ENCODE peak calls at places on chromosomes 1 and 21, in eight cellular contexts. One of them, this sample, is unnamed.
A peak's percentile ranks its signal among the peaks of the same experiment; 100 is the strongest.

GRCh38 chr1:64623750-64624445 is 121.0 kb upstream of the RAVER2 start:
- DNase-seq in NCI-H446: peak; percentile 25
- DNase-seq in epithelial cell of proximal tubule: peak; percentile 33
- DNase-seq in uterus: no peak
- DNase-seq in cerebellar cortex: no peak
- DNase-seq in AML-193: no peak
- DNase-seq in KG1: no peak
- DNase-seq in AG20443: peak; percentile 16
- DNase-seq in this sample: no peak

GRCh38 chr1:237938553-237938952 is 47.8 kb upstream of the ZP4 start:
- DNase-seq in uterus: no peak
- DNase-seq in AG20443: no peak
- DNase-seq in cerebellar cortex: no peak
- DNase-seq in AML-193: no peak
- DNase-seq in NCI-H446: no peak
- DNase-seq in epithelial cell of proximal tubule: no peak
- DNase-seq in KG1: no peak
- DNase-seq in this sample: no peak

GRCh38 chr1:184210048-184210447 is 158.5 kb downstream of the TSEN15 start:
- DNase-seq in KG1: no peak
- DNase-seq in AML-193: no peak
- DNase-seq in AG20443: peak; percentile 58
- DNase-seq in cerebellar cortex: peak; percentile 79
- DNase-seq in epithelial cell of proximal tubule: peak; percentile 97
- DNase-seq in NCI-H446: peak; percentile 72
- DNase-seq in uterus: peak; percentile 26
- DNase-seq in this sample: peak; percentile 82

GRCh38 chr1:152658649-152659048 is 4.5 kb upstream of the LCE2D start:
- DNase-seq in AML-193: no peak
- DNase-seq in uterus: no peak
- DNase-seq in AG20443: no peak
- DNase-seq in cerebellar cortex: no peak
- DNase-seq in NCI-H446: no peak
- DNase-seq in epithelial cell of proximal tubule: no peak
- DNase-seq in KG1: no peak
- DNase-seq in this sample: no peak

GRCh38 chr1:108532730-108533129 is 27.2 kb upstream of the EEIG2 start:
- DNase-seq in cerebellar cortex: no peak
- DNase-seq in uterus: no peak
- DNase-seq in KG1: no peak
- DNase-seq in epithelial cell of proximal tubule: no peak
- DNase-seq in AML-193: no peak
- DNase-seq in AG20443: no peak
- DNase-seq in NCI-H446: no peak
- DNase-seq in this sample: no peak

GRCh38 chr1:233673146-233673946 is 59.4 kb downstream of the KCNK1 start:
- DNase-seq in AG20443: no peak
- DNase-seq in NCI-H446: no peak
- DNase-seq in epithelial cell of proximal tubule: peak; percentile 52
- DNase-seq in AML-193: no peak
- DNase-seq in KG1: no peak
- DNase-seq in cerebellar cortex: peak; percentile 12
- DNase-seq in uterus: no peak
- DNase-seq in this sample: peak; percentile 39

GRCh38 chr1:209879539-209879938 is 51.8 kb downstream of the UTP25 start:
- DNase-seq in cerebellar cortex: peak; percentile 97
- DNase-seq in AG20443: peak; percentile 27
- DNase-seq in uterus: no peak
- DNase-seq in AML-193: no peak
- DNase-seq in KG1: no peak
- DNase-seq in epithelial cell of proximal tubule: no peak
- DNase-seq in NCI-H446: peak; percentile 80
- DNase-seq in this sample: peak; percentile 93

GRCh38 chr1:37561794-37562132 is 5.0 kb downstream of the DNALI1 start:
- DNase-seq in cerebellar cortex: no peak
- DNase-seq in AML-193: no peak
- DNase-seq in uterus: peak; percentile 46
- DNase-seq in KG1: no peak
- DNase-seq in AG20443: peak; percentile 61
- DNase-seq in epithelial cell of proximal tubule: no peak
- DNase-seq in NCI-H446: peak; percentile 37
- DNase-seq in this sample: no peak

GRCh38 chr1:159009704-159010361 is at the start of gene IFI16:
- DNase-seq in KG1: peak; percentile 77
- DNase-seq in cerebellar cortex: peak; percentile 4
- DNase-seq in epithelial cell of proximal tubule: peak; percentile 59
- DNase-seq in NCI-H446: no peak
- DNase-seq in uterus: peak; percentile 78
- DNase-seq in AG20443: peak; percentile 88
- DNase-seq in AML-193: peak; percentile 80
- DNase-seq in this sample: peak; percentile 5

GRCh38 chr1:180484490-180484889 is 17.9 kb downstream of the ACBD6 start:
- DNase-seq in NCI-H446: no peak
- DNase-seq in KG1: no peak
- DNase-seq in cerebellar cortex: no peak
- DNase-seq in uterus: no peak
- DNase-seq in epithelial cell of proximal tubule: no peak
- DNase-seq in AML-193: no peak
- DNase-seq in AG20443: no peak
- DNase-seq in this sample: no peak

GRCh38 chr1:239816090-239816812 is 275.4 kb upstream of the FMN2 start:
- DNase-seq in uterus: peak; percentile 78
- DNase-seq in KG1: no peak
- DNase-seq in AML-193: peak; percentile 11
- DNase-seq in epithelial cell of proximal tubule: peak; percentile 59
- DNase-seq in cerebellar cortex: no peak
- DNase-seq in NCI-H446: peak; percentile 8
- DNase-seq in AG20443: peak; percentile 53
- DNase-seq in this sample: no peak

GRCh38 chr1:52669696-52670095 is 28.5 kb downstream of the COA7 start:
- DNase-seq in AML-193: no peak
- DNase-seq in uterus: no peak
- DNase-seq in cerebellar cortex: no peak
- DNase-seq in AG20443: peak; percentile 88
- DNase-seq in epithelial cell of proximal tubule: no peak
- DNase-seq in KG1: no peak
- DNase-seq in NCI-H446: no peak
- DNase-seq in this sample: no peak

GRCh38 chr1:100538935-100539835 is 1.2 kb downstream of the GPR88 start:
- DNase-seq in AML-193: no peak
- DNase-seq in epithelial cell of proximal tubule: no peak
- DNase-seq in cerebellar cortex: no peak
- DNase-seq in NCI-H446: no peak
- DNase-seq in KG1: no peak
- DNase-seq in uterus: no peak
- DNase-seq in AG20443: peak; percentile 49
- DNase-seq in this sample: no peak

GRCh38 chr1:55868026-55868425 is 652.9 kb upstream of the USP24 start:
- DNase-seq in AG20443: peak; percentile 17
- DNase-seq in epithelial cell of proximal tubule: no peak
- DNase-seq in cerebellar cortex: peak; percentile 11
- DNase-seq in NCI-H446: peak; percentile 53
- DNase-seq in uterus: no peak
- DNase-seq in KG1: no peak
- DNase-seq in AML-193: no peak
- DNase-seq in this sample: peak; percentile 28

GRCh38 chr21:30227128-30227527 is 11.2 kb upstream of the CLDN8 start:
- DNase-seq in AML-193: no peak
- DNase-seq in epithelial cell of proximal tubule: no peak
- DNase-seq in uterus: no peak
- DNase-seq in KG1: no peak
- DNase-seq in NCI-H446: no peak
- DNase-seq in AG20443: no peak
- DNase-seq in cerebellar cortex: no peak
- DNase-seq in this sample: no peak

GRCh38 chr1:3774503-3775247 is 2.1 kb downstream of the SMIM1 start:
- DNase-seq in cerebellar cortex: no peak
- DNase-seq in AML-193: no peak
- DNase-seq in AG20443: peak; percentile 75
- DNase-seq in uterus: no peak
- DNase-seq in epithelial cell of proximal tubule: no peak
- DNase-seq in NCI-H446: no peak
- DNase-seq in KG1: no peak
- DNase-seq in this sample: no peak

GRCh38 chr1:30540611-30541192 is 182.7 kb downstream of the MATN1 start:
- DNase-seq in KG1: no peak
- DNase-seq in AML-193: no peak
- DNase-seq in cerebellar cortex: no peak
- DNase-seq in AG20443: no peak
- DNase-seq in uterus: no peak
- DNase-seq in epithelial cell of proximal tubule: no peak
- DNase-seq in NCI-H446: no peak
- DNase-seq in this sample: no peak

GRCh38 chr1:17200246-17200645 is 4.7 kb upstream of the PADI1 start:
- DNase-seq in epithelial cell of proximal tubule: no peak
- DNase-seq in uterus: no peak
- DNase-seq in AG20443: no peak
- DNase-seq in cerebellar cortex: no peak
- DNase-seq in NCI-H446: no peak
- DNase-seq in AML-193: no peak
- DNase-seq in KG1: no peak
- DNase-seq in this sample: no peak